ENCODE peak calls at places on chromosomes 3 and 15, in four cellular contexts. I, D, V and L are unnamed samples. For H3K27me3, the result is how much of the 10 kb centered on the place peaks cover.

GRCh38 chr3:126646662-126647061 is 8.3 kb downstream of the TXNRD3 start:
- DNase-seq in I (no peak), D (no peak), V (no peak), L (no peak)

GRCh38 chr15:44554934-44555723 is 18.2 kb downstream of the EIF3J start:
- DNase-seq in I (no peak), V (no peak), D (no peak), L (no peak)

GRCh38 chr3:192864943-192865342 is 52.7 kb downstream of the MB21D2 start:
- DNase-seq in D (no peak), I (no peak), V (no peak), L (no peak)

GRCh38 chr15:75578948-75579908 is at the start of gene PTPN9:
- DNase-seq in I (peak), V (peak), D (peak), L (peak)

GRCh38 chr3:40243056-40243455 is 66.5 kb upstream of the EIF1B start:
- DNase-seq in I (no peak), D (no peak), V (no peak), L (no peak)

GRCh38 chr3:58861551-58861950 is 188.3 kb downstream of the CFAP20DC start:
- DNase-seq in D (no peak), I (no peak), V (no peak), L (no peak)

GRCh38 chr15:43251185-43251862 is 15.4 kb downstream of the TGM5 start:
- DNase-seq in I (no peak), D (no peak), V (no peak), L (no peak)

GRCh38 chr3:18501679-18502343 is 76.7 kb upstream of the SATB1 start:
- DNase-seq in I (no peak), D (no peak), V (no peak), L (no peak)

GRCh38 chr3:9036327-9037112 is 73.2 kb upstream of the RAD18 start:
- DNase-seq in V (no peak), D (peak), I (no peak), L (no peak)

GRCh38 chr3:10026084-10026890 is at the start of gene FANCD2:
- DNase-seq in D (peak), I (peak), V (peak), L (peak)

GRCh38 chr3:11211531-11212300 is 57.4 kb downstream of the HRH1 start:
- DNase-seq in V (no peak), I (no peak), D (peak), L (peak)

GRCh38 chr3:50181985-50182384 is 9.4 kb upstream of the GNAT1 start:
- DNase-seq in D (no peak), I (no peak), V (no peak), L (no peak)

GRCh38 chr15:70382762-70383458 is 285.2 kb upstream of the TLE3 start:
- DNase-seq in V (no peak), I (no peak), D (no peak), L (no peak)

GRCh38 chr3:197736010-197736490 is 654 bp downstream of the RUBCN start:
- DNase-seq in V (no peak), I (no peak), D (no peak), L (peak)

GRCh38 chr15:61041886-61042285 is 187.2 kb downstream of the RORA start:
- DNase-seq in I (no peak), V (no peak), D (no peak), L (no peak)

GRCh38 chr3:189826566-189826965 is 195.4 kb downstream of the TP63 start:
- DNase-seq in D (no peak), V (no peak), I (no peak), L (no peak)

DNA sequence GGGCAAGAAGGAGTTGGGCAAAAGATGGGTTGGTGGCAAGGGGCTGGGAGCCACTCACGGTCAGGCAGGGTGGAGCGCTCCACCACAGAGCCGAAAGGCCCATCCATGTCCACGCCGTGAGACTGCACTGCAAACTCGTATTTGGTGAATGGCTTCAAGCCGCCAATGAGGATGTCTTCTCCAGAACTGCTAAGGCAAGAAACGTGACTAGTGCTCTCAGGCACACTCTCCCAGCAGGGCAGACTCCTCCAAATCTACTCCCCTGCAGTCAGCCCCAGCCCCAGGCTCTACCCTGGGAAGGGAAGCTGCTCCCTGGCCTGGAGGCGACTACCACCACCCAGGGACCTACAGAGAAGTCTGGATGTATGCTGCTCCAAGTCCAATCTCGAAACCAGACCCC is 11.4 kb upstream of the IGDCC3 start:
- DNase-seq in I (no peak), V (no peak), D (no peak), L (peak)
- H3K27me3 ChIP-seq in I (under half), V (under half), D (under half), L (under half)

GRCh38 chr15:89447676-89448075 is 48.7 kb downstream of the RHCG start:
- DNase-seq in D (no peak), I (no peak), V (no peak), L (no peak)
- H3K27me3 ChIP-seq in D (under half), I (under half), V (under half), L (under half)

GRCh38 chr15:59997070-59997701 is 6.9 kb upstream of the FOXB1 start:
- DNase-seq in I (peak), V (no peak), D (no peak), L (peak)
- H3K27me3 ChIP-seq in I (half or more), V (half or more), D (under half), L (under half)

GRCh38 chr3:73148207-73148606 is 86.7 kb downstream of the EBLN2 start:
- DNase-seq in D (no peak), V (no peak), I (no peak), L (no peak)
- H3K27me3 ChIP-seq in D (under half), V (under half), I (under half), L (under half)

GRCh38 chr15:77649019-77649418 is 16.3 kb upstream of the LINGO1 start:
- DNase-seq in D (no peak), V (no peak), I (no peak), L (no peak)
- H3K27me3 ChIP-seq in D (under half), V (under half), I (under half), L (under half)